ENCODE peak calls at places on chromosomes 7 and 10, in nine cellular contexts. I is NCI-H1092; S is GM23338; L is Right ventricle myocardium superior; X is EH; Y is CD8-positive, alpha-beta memory T cell; Z is stimulated activated CD4-positive, alpha-beta T cell treated with anti-CD3 and anti-CD28 coated beads, Interleukin-4, amount 100 ng/mL, for 48 hours; V is sciatic nerve; O is WERI-Rb-1. G is an unnamed sample.

GRCh38 chr7:112942981-112943380 is 143.6 kb downstream of the GPR85 start:
- DNase-seq in I (no peak), Z (no peak), S (no peak), L (no peak), V (no peak), O (no peak), X (no peak), Y (no peak), G (no peak)

GRCh38 chr7:94696981-94697670 is 41.2 kb upstream of the SGCE start:
- DNase-seq in L (no peak), X (peak), Y (no peak), Z (no peak), I (no peak), O (no peak), S (no peak), V (peak), G (no peak)

GRCh38 chr10:36725581-36726520 is 399.5 kb upstream of the ANKRD30A start:
- DNase-seq in L (no peak), S (peak), V (no peak), X (peak), O (peak), Z (no peak), I (peak), Y (no peak), G (no peak)

GRCh38 chr7:12434012-12434642 is 30.5 kb upstream of the VWDE start:
- DNase-seq in Z (no peak), S (peak), L (no peak), Y (no peak), O (no peak), X (no peak), V (no peak), I (no peak), G (no peak)

GRCh38 chr7:132225216-132226030 is 350.8 kb downstream of the PLXNA4 start:
- DNase-seq in S (no peak), Y (no peak), I (no peak), X (peak), V (no peak), L (no peak), Z (no peak), O (peak), G (no peak)

GRCh38 chr7:106561151-106561550 is 99.8 kb downstream of the CCDC71L start:
- DNase-seq in L (no peak), O (no peak), Z (no peak), V (no peak), X (no peak), I (no peak), S (no peak), Y (no peak), G (no peak)

GRCh38 chr7:1009747-1010146 is 26.8 kb downstream of the CYP2W1 start:
- DNase-seq in V (no peak), L (no peak), O (no peak), I (no peak), Y (no peak), X (no peak), S (no peak), Z (no peak), G (no peak)

GRCh38 chr7:43669286-43670081 is 59.8 kb downstream of the COA1 start:
- DNase-seq in I (no peak), V (no peak), O (no peak), Y (peak), L (no peak), X (no peak), Z (peak), S (peak), G (no peak)

GRCh38 chr10:124291009-124291671 is 127.6 kb downstream of the OAT start:
- DNase-seq in Y (no peak), O (no peak), X (no peak), V (peak), L (peak), Z (no peak), S (no peak), I (no peak), G (no peak)

GRCh38 chr7:30285067-30285530 is 702 bp downstream of the ZNRF2 start:
- DNase-seq in Y (no peak), V (peak), Z (peak), O (no peak), I (peak), X (peak), L (peak), S (peak), G (no peak)

GRCh38 chr10:122357685-122358084 is 16.8 kb upstream of the PLEKHA1 start:
- DNase-seq in I (no peak), O (no peak), S (no peak), X (no peak), Z (no peak), V (no peak), L (no peak), Y (no peak), G (no peak)

GRCh38 chr10:133258066-133258817 is 18.4 kb downstream of the ADAM8 start:
- DNase-seq in S (no peak), O (no peak), Y (no peak), Z (no peak), X (peak), V (no peak), L (peak), I (no peak), G (no peak)

GRCh38 chr10:114900658-114901057 is 37.3 kb upstream of the TRUB1 start:
- DNase-seq in O (no peak), Z (no peak), Y (no peak), S (no peak), X (no peak), L (no peak), V (no peak), I (no peak), G (no peak)

GRCh38 chr7:157800281-157800680 is 463.5 kb downstream of the DNAJB6 start:
- DNase-seq in Y (no peak), I (no peak), L (peak), Z (no peak), X (no peak), V (no peak), O (no peak), S (no peak), G (no peak)

GRCh38 chr7:134552105-134552504 is 3.2 kb downstream of the AKR1B15 start:
- DNase-seq in X (peak), V (no peak), Z (no peak), Y (no peak), O (peak), S (peak), L (no peak), I (no peak), G (no peak)

GRCh38 chr7:98303176-98303865 is 21.8 kb downstream of the BRI3 start:
- DNase-seq in L (no peak), I (no peak), Z (no peak), V (no peak), Y (no peak), S (no peak), O (no peak), X (no peak), G (no peak)

GRCh38 chr10:44950326-44951225 is 9.0 kb upstream of the RASSF4 start:
- DNase-seq in L (no peak), X (no peak), O (no peak), I (no peak), V (no peak), Z (no peak), Y (no peak), S (no peak), G (no peak)

GRCh38 chr7:45586748-45587520 is 12.8 kb downstream of the ADCY1 start:
- DNase-seq in Y (no peak), L (no peak), V (peak), O (peak), Z (no peak), I (no peak), X (no peak), S (no peak), G (no peak)